ENCODE peak calls at places on chromosomes 12 and 14, in five cellular contexts. F is H1, W is mesenchymal stem cell, X is trophoblast cell, A is IMR-90. P is an unnamed sample.

GRCh38 chr14:61211476-61212262 is 69.5 kb downstream of the TMEM30B start:
- DNase-seq in A (no peak), F (no peak), W (no peak), X (no peak), P (no peak)

GRCh38 chr12:31773223-31773750 is 44.5 kb upstream of the AMN1 start:
- DNase-seq in W (peak), F (no peak), X (no peak), A (no peak), P (no peak)

GRCh38 chr12:42421844-42422779 is 96.1 kb downstream of the PPHLN1 start:
- DNase-seq in A (peak), W (peak), F (no peak), X (no peak), P (no peak)

GRCh38 chr12:63802012-63802608 is 22.4 kb downstream of the RXYLT1 start:
- DNase-seq in W (peak), X (peak), A (peak), F (no peak), P (no peak)

GRCh38 chr12:69872804-69873203 is 47.8 kb downstream of the MYRFL start:
- DNase-seq in W (no peak), F (no peak), X (peak), A (peak), P (no peak)

GRCh38 chr12:7583471-7583870 is 79.9 kb upstream of the CD163 start:
- DNase-seq in A (no peak), W (no peak), X (peak), F (no peak), P (no peak)

GRCh38 chr14:47264842-47265241 is 410.6 kb downstream of the MDGA2 start:
- DNase-seq in F (no peak), X (no peak), A (no peak), W (no peak), P (no peak)

GRCh38 chr12:130301577-130301976 is 36.1 kb upstream of the PIWIL1 start:
- DNase-seq in W (no peak), A (no peak), F (no peak), X (no peak), P (no peak)

GRCh38 chr12:48351022-48351708 is 446 bp upstream of the ZNF641 start:
- DNase-seq in A (peak), W (peak), F (no peak), X (peak), P (peak)

GRCh38 chr14:94671870-94672444 is 59.8 kb downstream of the SERPINA3 start:
- DNase-seq in W (no peak), A (no peak), X (peak), F (no peak), P (no peak)

GRCh38 chr12:52636189-52636588 is 15.8 kb downstream of the KRT2 start:
- DNase-seq in A (no peak), F (no peak), W (no peak), X (no peak), P (no peak)

GRCh38 chr14:52175982-52176502 is 91.5 kb upstream of the PTGDR start:
- DNase-seq in A (no peak), F (no peak), W (no peak), X (no peak), P (no peak)

GRCh38 chr12:27869567-27869966 is 89.5 kb upstream of the MANSC4 start:
- DNase-seq in A (no peak), X (no peak), F (no peak), W (no peak), P (no peak)

GRCh38 chr14:95268350-95268749 is 51.4 kb downstream of the CLMN start:
- DNase-seq in A (no peak), X (peak), W (no peak), F (no peak), P (no peak)

GRCh38 chr12:85299058-85299457 is 19.0 kb downstream of the ALX1 start:
- DNase-seq in X (no peak), F (no peak), A (no peak), W (no peak), P (no peak)

GRCh38 chr14:49581961-49582210 is 4.3 kb downstream of the RPS29 start:
- DNase-seq in W (no peak), X (no peak), F (no peak), A (no peak), P (no peak)
- H2BK5ac ChIP-seq in W (no peak), X (no peak), F (no peak), A (no peak), P (no peak)

GRCh38 chr14:64646103-64646502 is 58.1 kb upstream of the PLEKHG3 start:
- DNase-seq in X (peak), W (peak), A (peak), F (no peak), P (no peak)
- H3K4me3 ChIP-seq in X (no peak), W (no peak), A (no peak), F (no peak), P (no peak)

DNA sequence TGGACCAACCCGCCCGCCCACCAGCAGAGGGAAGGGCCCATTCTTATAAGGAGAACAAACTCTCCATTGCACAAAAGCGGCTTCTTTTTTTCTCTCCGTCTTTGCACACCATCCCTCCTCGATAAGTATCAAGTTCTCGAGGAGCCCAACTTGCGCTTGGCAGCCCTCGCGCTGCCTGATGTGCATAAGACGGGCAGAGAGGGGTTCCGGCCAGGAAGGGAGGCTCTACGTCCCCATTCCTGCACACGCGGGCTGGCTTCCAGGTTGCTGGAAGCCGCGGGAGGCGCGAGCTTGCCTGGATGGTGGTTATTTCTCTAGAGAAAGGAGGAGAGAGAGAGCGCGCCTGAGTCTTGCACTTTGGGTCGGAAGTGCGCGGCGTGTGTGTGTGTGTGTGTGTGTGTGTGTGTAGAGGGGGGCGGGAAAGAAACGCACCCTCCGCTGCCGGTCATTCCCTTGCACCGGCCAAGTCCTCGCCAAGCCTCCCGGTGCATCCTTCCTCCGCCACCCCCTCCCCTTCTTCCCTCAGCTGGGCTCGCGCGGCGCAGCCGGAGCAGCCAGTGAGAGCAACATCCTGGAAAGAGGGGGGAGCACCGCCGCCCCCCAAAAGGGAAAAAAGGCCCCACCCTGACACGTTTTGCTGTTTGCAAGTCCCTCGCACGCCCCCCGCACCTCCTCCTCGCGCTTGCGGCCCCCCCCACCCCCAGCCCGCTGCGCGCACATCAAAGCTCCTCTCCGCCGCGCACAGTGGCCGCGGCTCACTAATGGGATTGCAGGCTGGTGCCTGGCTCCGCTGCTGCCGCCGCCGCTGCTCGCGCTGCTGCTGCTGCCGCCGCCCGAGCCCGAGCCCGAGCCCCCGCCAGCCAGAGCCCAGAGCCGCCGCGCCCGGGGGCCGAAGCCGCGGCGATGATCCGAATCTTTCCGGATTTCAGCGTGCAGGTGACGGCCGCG is 4.5 kb upstream of the NPAS3 start:
- DNase-seq in F (no peak), W (peak), A (no peak), X (peak), P (peak)
- H3K14ac ChIP-seq in F (no peak), W (no peak), A (no peak), X (no peak), P (peak)

DNA sequence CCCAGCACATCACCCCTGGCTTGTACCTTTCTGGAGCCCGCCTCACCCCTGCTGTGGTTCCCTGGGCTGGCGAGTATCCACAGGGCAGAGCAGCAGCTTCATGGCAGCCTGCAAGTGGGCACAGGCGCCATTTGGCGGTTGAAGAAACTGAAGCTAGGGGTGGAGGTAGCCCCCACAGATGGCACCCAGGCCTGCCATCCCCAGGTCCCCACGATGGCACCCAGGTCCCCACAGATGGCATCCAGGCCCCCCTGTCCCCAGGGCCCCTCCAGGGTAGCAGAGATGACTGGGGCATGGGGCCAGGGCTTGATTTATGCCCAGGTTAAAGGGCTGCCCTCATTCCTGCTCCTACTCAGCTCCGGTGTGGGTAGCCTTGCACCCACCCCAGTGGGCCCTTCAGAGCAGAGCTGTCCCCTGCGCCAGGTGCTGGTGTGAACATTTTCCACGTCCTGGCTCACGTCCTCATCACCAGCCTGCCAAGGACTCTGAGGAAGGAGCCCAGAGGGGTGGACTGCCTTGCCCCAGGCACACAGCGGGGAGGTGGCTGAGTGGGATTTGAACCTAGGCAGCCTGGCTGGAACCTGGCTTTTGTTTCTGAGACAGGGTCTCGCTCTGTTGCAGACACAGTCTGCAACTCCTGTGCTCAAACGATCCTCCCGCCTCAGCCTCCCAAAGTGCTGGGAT is 8.7 kb downstream of the MMP17 start:
- DNase-seq in X (no peak), W (no peak), F (no peak), A (no peak), P (no peak)
- H2BK5ac ChIP-seq in X (no peak), W (no peak), F (no peak), A (no peak), P (no peak)

GRCh38 chr12:94771199-94771598 is 120.8 kb upstream of the TMCC3 start:
- DNase-seq in X (no peak), F (no peak), A (no peak), W (no peak), P (no peak)
- H3K4me3 ChIP-seq in X (no peak), F (no peak), A (no peak), W (no peak), P (no peak)

P was measured in neuronal stem cell.